ENCODE peak calls at places on chromosomes 13 and 19, in ten cellular contexts. Q is HFFc6, I is ascending aorta, Y is GM04504, J is NT2/D1, R is NCI-H1092 treated with DMSO at 0.1 percent for 48 hours, Z is A172, D is left ventricle myocardium superior, U is IMR-90, N is skeletal muscle cell. O is an unnamed sample.

GRCh38 chr13:32645854-32646253 is 59.6 kb downstream of the PDS5B start:
- DNase-seq in Q (no peak), I (no peak), Y (no peak), J (no peak), R (no peak), Z (no peak), D (no peak), U (no peak), N (no peak), O (no peak)

GRCh38 chr19:42375415-42376176 is 14.5 kb downstream of the CNFN start:
- DNase-seq in Q (no peak), I (no peak), Y (no peak), J (no peak), R (no peak), Z (no peak), D (no peak), U (no peak), N (no peak), O (no peak)

GRCh38 chr19:288911-289310 is 2.3 kb downstream of the PLPP2 start:
- DNase-seq in Q (no peak), I (no peak), Y (no peak), J (no peak), R (no peak), Z (no peak), D (no peak), U (no peak), N (no peak), O (no peak)

GRCh38 chr13:110228936-110229904 is 77.7 kb downstream of the COL4A1 start:
- DNase-seq in Q (no peak), I (no peak), Y (peak), J (no peak), R (no peak), Z (peak), D (no peak), U (no peak), N (no peak), O (peak)

GRCh38 chr19:47372603-47373002 is 23.5 kb downstream of the DHX34 start:
- DNase-seq in Q (no peak), I (no peak), Y (no peak), J (no peak), R (no peak), Z (no peak), D (no peak), U (no peak), N (no peak), O (no peak)

GRCh38 chr13:112434032-112434431 is 57.9 kb downstream of the SPACA7 start:
- DNase-seq in Q (no peak), I (no peak), Y (no peak), J (no peak), R (no peak), Z (no peak), D (no peak), U (no peak), N (no peak), O (no peak)

GRCh38 chr13:97433727-97434416 is at the start of gene RAP2A:
- DNase-seq in Q (peak), I (peak), Y (peak), J (peak), R (peak), Z (peak), D (peak), U (peak), N (peak), O (peak)

GRCh38 chr19:3361384-3362216 is 4.8 kb upstream of the NFIC start:
- DNase-seq in Q (no peak), I (no peak), Y (no peak), J (no peak), R (no peak), Z (no peak), D (no peak), U (no peak), N (no peak), O (no peak)

GRCh38 chr13:24045456-24045996 is 115.0 kb upstream of the SPATA13 start:
- DNase-seq in Q (no peak), I (no peak), Y (no peak), J (no peak), R (no peak), Z (no peak), D (no peak), U (no peak), N (no peak), O (peak)

GRCh38 chr19:42488783-42489521 is 39.3 kb downstream of the CEACAM1 start:
- DNase-seq in Q (no peak), I (no peak), Y (no peak), J (no peak), R (no peak), Z (no peak), D (no peak), U (no peak), N (no peak), O (no peak)

GRCh38 chr13:19672990-19673389 is 39.5 kb downstream of the MPHOSPH8 start:
- DNase-seq in Q (no peak), I (no peak), Y (no peak), J (no peak), R (no peak), Z (no peak), D (no peak), U (no peak), N (no peak), O (no peak)

GRCh38 chr19:13082192-13083007 is 20.3 kb downstream of the LYL1 start:
- DNase-seq in Q (no peak), I (no peak), Y (no peak), J (no peak), R (peak), Z (peak), D (no peak), U (peak), N (no peak), O (peak)

GRCh38 chr13:83333614-83334388 is 548.5 kb downstream of the SLITRK1 start:
- DNase-seq in Q (no peak), I (no peak), Y (no peak), J (no peak), R (no peak), Z (no peak), D (no peak), U (no peak), N (no peak), O (no peak)

GRCh38 chr13:39317284-39317683 is 279.0 kb downstream of the NHLRC3 start:
- DNase-seq in Q (no peak), I (no peak), Y (peak), J (no peak), R (no peak), Z (peak), D (peak), U (peak), N (peak), O (peak)

GRCh38 chr19:2254052-2254872 is 2.0 kb downstream of the JSRP1 start:
- DNase-seq in Q (no peak), I (no peak), Y (no peak), J (no peak), R (no peak), Z (no peak), D (no peak), U (peak), N (no peak), O (peak)

GRCh38 chr13:109593230-109593629 is 193.2 kb downstream of the IRS2 start:
- DNase-seq in Q (no peak), I (no peak), Y (no peak), J (no peak), R (no peak), Z (no peak), D (no peak), U (no peak), N (no peak), O (no peak)

GRCh38 chr19:47129579-47129978 is 1.1 kb upstream of the SAE1 start:
- DNase-seq in Q (no peak), I (no peak), Y (no peak), J (no peak), R (no peak), Z (no peak), D (no peak), U (no peak), N (no peak), O (no peak)

GRCh38 chr19:16627194-16627927 is 643 bp downstream of the MED26 start:
- DNase-seq in Q (no peak), I (no peak), Y (no peak), J (no peak), R (peak), Z (no peak), D (peak), U (no peak), N (no peak), O (peak)

GRCh38 chr13:112965573-112966115 is 3.4 kb upstream of the MCF2L start:
- DNase-seq in Q (no peak), I (no peak), Y (no peak), J (no peak), R (no peak), Z (no peak), D (no peak), U (no peak), N (no peak), O (no peak)